ENCODE peak calls at places on chromosomes 11 and 22, in four cellular contexts. A is fibroblast of mammary gland; P is ecto neural progenitor cell; M is naive thymus-derived CD4-positive, alpha-beta T cell. Y is an unnamed sample.

GRCh38 chr11:64802370-64803162 is 448 bp downstream of the MAP4K2 start:
- DNase-seq in M (no peak), A (no peak), P (no peak), Y (no peak)

GRCh38 chr11:8805256-8805655 is 105.7 kb upstream of the AKIP1 start:
- DNase-seq in P (no peak), A (no peak), M (no peak), Y (no peak)

GRCh38 chr11:19553683-19554333 is 158.8 kb upstream of the NAV2 start:
- DNase-seq in P (peak; percentile 87), A (peak; percentile 72), M (peak; percentile 39), Y (peak; percentile 81)

GRCh38 chr11:62427630-62428233 is 8.9 kb downstream of the SCGB1A1 start:
- DNase-seq in P (no peak), M (no peak), A (peak; percentile 53), Y (no peak)

GRCh38 chr11:3929232-3929631 is 73.8 kb downstream of the STIM1 start:
- DNase-seq in P (no peak), A (no peak), M (no peak), Y (no peak)

GRCh38 chr22:38069372-38070249 is 12.4 kb downstream of the PICK1 start:
- DNase-seq in M (no peak), A (peak; percentile 26), P (peak; percentile 63), Y (peak; percentile 85)

GRCh38 chr11:112115389-112115788 is 28.7 kb downstream of the SDHD start:
- DNase-seq in M (no peak), A (no peak), P (no peak), Y (no peak)

GRCh38 chr11:68282141-68282860 is 10.5 kb upstream of the C11orf24 start:
- DNase-seq in A (no peak), P (no peak), M (no peak), Y (no peak)

GRCh38 chr11:72747456-72747855 is 4.8 kb downstream of the ARAP1 start:
- DNase-seq in A (no peak), P (no peak), M (no peak), Y (no peak)

GRCh38 chr22:38089474-38089851 is 5.5 kb upstream of the SLC16A8 start:
- DNase-seq in A (no peak), P (no peak), M (no peak), Y (no peak)

GRCh38 chr22:49567894-49568750 is 259.6 kb downstream of the BRD1 start:
- DNase-seq in M (no peak), A (no peak), P (no peak), Y (no peak)

GRCh38 chr22:41367039-41367679 is 14.6 kb upstream of the TEF start:
- DNase-seq in P (peak; percentile 73), A (peak; percentile 95), M (peak; percentile 25), Y (peak; percentile 97)

GRCh38 chr11:12106501-12106900 is 3.9 kb upstream of the MICAL2 start:
- DNase-seq in P (no peak), M (no peak), A (no peak), Y (no peak)

GRCh38 chr11:123543796-123544195 is 110.6 kb downstream of the SCN3B start:
- DNase-seq in A (peak; percentile 54), P (no peak), M (no peak), Y (no peak)

GRCh38 chr11:16278273-16278672 is 78.1 kb downstream of the SOX6 start:
- DNase-seq in P (no peak), A (no peak), M (no peak), Y (no peak)

GRCh38 chr11:45847908-45848316 is 637 bp downstream of the CRY2 start:
- DNase-seq in P (peak; percentile 70), M (peak; percentile 53), A (peak; percentile 57), Y (peak; percentile 36)

GRCh38 chr22:37043828-37044538 is 7.6 kb upstream of the KCTD17 start:
- DNase-seq in M (no peak), A (peak; percentile 30), P (no peak), Y (peak; percentile 63)

GRCh38 chr11:66070604-66071325 is 693 bp downstream of the PACS1 start:
- DNase-seq in A (peak; percentile 24), P (peak; percentile 62), M (peak; percentile 20), Y (peak; percentile 69)